ENCODE peak calls at places on chromosome 3, in four cellular contexts. One of them, this sample, is unnamed.
A peak's percentile ranks its signal among the peaks of the same experiment; 100 is the strongest.

GRCh38 chr3:21672303-21672702 is 78.7 kb downstream of the ZNF385D start:
- DNase-seq in H9: no peak
- DNase-seq in H1: no peak
- DNase-seq in mesendoderm: peak; percentile 89
- DNase-seq in this sample: peak; percentile 58

GRCh38 chr3:36210840-36211655 is 169.3 kb upstream of the STAC start:
- DNase-seq in H9: no peak
- DNase-seq in H1: no peak
- DNase-seq in mesendoderm: no peak
- DNase-seq in this sample: no peak

GRCh38 chr3:114880078-114880477 is 267.0 kb downstream of the ZBTB20 start:
- DNase-seq in H1: no peak
- DNase-seq in mesendoderm: no peak
- DNase-seq in H9: no peak
- DNase-seq in this sample: peak; percentile 7

GRCh38 chr3:135497979-135498378 is 467.5 kb upstream of the PPP2R3A start:
- DNase-seq in H9: no peak
- DNase-seq in mesendoderm: no peak
- DNase-seq in H1: no peak
- DNase-seq in this sample: no peak

GRCh38 chr3:123290962-123291361 is 89.2 kb downstream of the SEC22A start:
- DNase-seq in mesendoderm: no peak
- DNase-seq in H9: peak; percentile 22
- DNase-seq in H1: no peak
- DNase-seq in this sample: no peak

GRCh38 chr3:106428565-106428994 is 559.8 kb upstream of the CBLB start:
- DNase-seq in H1: no peak
- DNase-seq in mesendoderm: peak; percentile 37
- DNase-seq in H9: no peak
- DNase-seq in this sample: peak; percentile 97

GRCh38 chr3:50122071-50122470 is 33.1 kb upstream of the SEMA3F start:
- DNase-seq in H1: no peak
- DNase-seq in mesendoderm: no peak
- DNase-seq in H9: no peak
- DNase-seq in this sample: no peak

GRCh38 chr3:102536479-102536878 is 101.7 kb downstream of the ZPLD1 start:
- DNase-seq in mesendoderm: peak; percentile 42
- DNase-seq in H9: no peak
- DNase-seq in H1: no peak
- DNase-seq in this sample: peak; percentile 39

GRCh38 chr3:153768559-153769469 is 352.4 kb upstream of the ARHGEF26 start:
- DNase-seq in mesendoderm: peak; percentile 79
- DNase-seq in H9: peak; percentile 66
- DNase-seq in H1: peak; percentile 17
- DNase-seq in this sample: peak; percentile 58

GRCh38 chr3:127639173-127640030 is 10.4 kb downstream of the PODXL2 start:
- DNase-seq in H1: no peak
- DNase-seq in H9: no peak
- DNase-seq in mesendoderm: peak; percentile 52
- DNase-seq in this sample: peak; percentile 29

GRCh38 chr3:10247679-10248183 is 528 bp upstream of the TATDN2 start:
- DNase-seq in mesendoderm: no peak
- DNase-seq in H9: no peak
- DNase-seq in H1: no peak
- DNase-seq in this sample: no peak

GRCh38 chr3:190017575-190018288 is 103.0 kb downstream of the P3H2 start:
- DNase-seq in H9: no peak
- DNase-seq in H1: no peak
- DNase-seq in mesendoderm: peak; percentile 70
- DNase-seq in this sample: peak; percentile 78

GRCh38 chr3:126127452-126127851 is 43.5 kb upstream of the SLC41A3 start:
- DNase-seq in H9: no peak
- DNase-seq in mesendoderm: no peak
- DNase-seq in H1: no peak
- DNase-seq in this sample: no peak

DNA sequence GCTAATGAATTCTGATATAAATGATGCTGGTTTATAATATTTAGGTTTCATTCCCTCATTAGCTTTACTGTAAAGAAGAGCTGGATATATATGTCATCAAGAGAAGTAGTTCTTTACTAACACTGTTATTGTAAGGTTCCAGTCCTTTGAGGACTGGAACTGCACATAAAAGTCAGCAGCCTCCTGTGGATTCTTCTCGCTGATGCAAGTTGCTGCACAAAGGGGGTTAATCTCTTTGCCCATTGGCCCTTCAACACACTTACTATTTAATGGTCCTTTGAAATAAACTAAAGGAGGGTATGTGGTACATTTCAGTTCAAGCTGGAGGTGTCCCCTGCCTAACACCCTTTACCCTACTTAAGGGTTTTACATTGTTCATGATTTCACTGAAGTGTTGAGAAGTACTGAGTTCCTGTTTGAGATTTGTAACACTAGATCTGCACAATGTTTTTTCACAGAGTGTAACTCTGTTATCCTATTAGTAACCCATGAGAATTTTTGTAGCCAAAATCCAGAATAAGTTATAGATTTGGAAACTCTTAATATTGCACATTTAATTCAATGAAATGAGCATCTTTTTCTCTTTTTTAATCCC is 43.9 kb downstream of the NR2C2 start:
- DNase-seq in H1: no peak
- DNase-seq in mesendoderm: no peak
- DNase-seq in H9: no peak
- DNase-seq in this sample: peak; percentile 6
- H3K79me1 ChIP-seq in H1: peaks cover 5% of the 10 kb centered on the region
- H3K79me1 ChIP-seq in mesendoderm: peaks cover 16% of the 10 kb centered on the region
- H3K79me1 ChIP-seq in H9: peaks cover 3% of the 10 kb centered on the region
- H3K79me1 ChIP-seq in this sample: peaks cover 20% of the 10 kb centered on the region

GRCh38 chr3:186990282-186990681 is 60.0 kb downstream of the ST6GAL1 start:
- DNase-seq in mesendoderm: no peak
- DNase-seq in H1: no peak
- DNase-seq in H9: no peak
- DNase-seq in this sample: no peak
- H3K4me1 ChIP-seq in mesendoderm: no peaks in the 10 kb centered on the region
- H3K4me1 ChIP-seq in H1: peaks cover 2% of the 10 kb centered on the region
- H3K4me1 ChIP-seq in H9: peaks cover 6% of the 10 kb centered on the region
- H3K4me1 ChIP-seq in this sample: peaks cover 7% of the 10 kb centered on the region

DNA sequence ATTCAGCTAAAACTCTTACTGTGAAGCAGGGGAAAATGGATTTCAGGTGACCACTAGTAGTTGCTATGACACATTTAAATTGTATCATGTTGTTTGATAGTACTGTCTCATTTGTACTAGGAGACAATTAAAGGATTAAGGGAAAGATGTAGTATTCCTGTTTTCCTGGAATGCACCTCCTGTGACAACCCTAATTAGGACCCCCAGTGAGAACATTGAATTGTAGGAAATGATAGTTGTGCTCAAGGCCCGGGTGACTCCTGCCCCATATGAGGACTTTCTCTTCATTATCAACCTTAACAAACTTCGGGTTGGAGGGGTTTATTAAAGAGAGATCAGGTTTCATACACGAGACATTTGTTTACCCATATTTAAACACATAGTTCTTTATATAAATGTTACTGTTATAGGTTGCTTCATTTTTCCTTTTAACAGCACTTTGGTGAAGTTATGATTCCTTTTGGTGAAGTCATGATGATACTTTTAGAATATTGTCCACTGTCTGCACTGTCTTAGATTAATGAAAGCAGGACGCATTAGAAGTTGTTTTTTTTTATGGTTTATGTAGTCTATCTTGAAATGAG is 392.6 kb upstream of the NAALADL2 start:
- DNase-seq in H1: no peak
- DNase-seq in H9: no peak
- DNase-seq in mesendoderm: peak; percentile 59
- DNase-seq in this sample: no peak
- H3K4ac ChIP-seq in H1: no peak overlapping the region
- H3K4ac ChIP-seq in H9: no peak overlapping the region
- H3K4ac ChIP-seq in mesendoderm: no peak overlapping the region
- H3K4ac ChIP-seq in this sample: no peak overlapping the region

DNA sequence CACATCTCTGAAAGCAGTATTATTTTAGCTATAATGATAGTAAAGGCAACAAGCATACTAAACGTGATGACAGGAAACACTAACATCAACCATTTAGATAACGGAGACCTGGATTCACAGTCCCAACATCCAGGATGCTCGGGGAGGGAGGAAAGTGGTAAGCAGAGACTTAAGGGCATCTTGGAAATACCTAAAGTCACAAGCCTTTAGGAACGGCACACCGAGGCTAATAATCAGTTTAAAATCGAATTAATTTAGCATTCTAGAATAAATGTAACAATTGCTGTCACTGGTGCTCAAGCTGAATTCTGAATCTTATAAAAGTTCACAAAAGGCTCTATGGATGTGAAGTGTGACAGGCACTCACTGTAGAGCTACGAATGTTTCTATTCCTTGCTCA is 1.3 kb downstream of the CD47 start:
- DNase-seq in H9: no peak
- DNase-seq in mesendoderm: peak; percentile 23
- DNase-seq in H1: no peak
- DNase-seq in this sample: peak; percentile 22
- H3K79me1 ChIP-seq in H9: no peaks in the 10 kb centered on the region
- H3K79me1 ChIP-seq in mesendoderm: no peaks in the 10 kb centered on the region
- H3K79me1 ChIP-seq in H1: no peaks in the 10 kb centered on the region
- H3K79me1 ChIP-seq in this sample: peaks cover 13% of the 10 kb centered on the region

GRCh38 chr3:99900248-99900647 is 82.6 kb downstream of the CMSS1 start:
- DNase-seq in H9: no peak
- DNase-seq in H1: no peak
- DNase-seq in mesendoderm: no peak
- DNase-seq in this sample: no peak
- H3K4me1 ChIP-seq in H9: peaks cover 6% of the 10 kb centered on the region
- H3K4me1 ChIP-seq in H1: peaks cover 2% of the 10 kb centered on the region
- H3K4me1 ChIP-seq in mesendoderm: no peaks in the 10 kb centered on the region
- H3K4me1 ChIP-seq in this sample: peaks cover 2% of the 10 kb centered on the region

This sample was measured in mesenchymal stem cell.